ENCODE peak calls at places on chromosomes 11 and 22, in seven cellular contexts. V, R, Q, Y, A, S and T are unnamed samples. For H3K36me3, the result is how much of the 10 kb centered on the place peaks cover.

GRCh38 chr11:48307760-48308386 is 1.9 kb downstream of the OR4S1 start:
- DNase-seq in V (peak), R (peak), Y (peak), A (peak), S (peak), Q (peak), T (peak)

GRCh38 chr11:76835928-76836612 is 24.6 kb upstream of the ACER3 start:
- DNase-seq in A (no peak), S (no peak), R (peak), Y (no peak), Q (peak), V (no peak), T (no peak)

GRCh38 chr11:75320643-75321042 is 30.8 kb downstream of the ARRB1 start:
- DNase-seq in V (no peak), A (no peak), Q (no peak), Y (no peak), S (no peak), R (no peak), T (no peak)

GRCh38 chr11:74685905-74686304 is 45.3 kb downstream of the CHRDL2 start:
- DNase-seq in Q (no peak), V (no peak), Y (no peak), S (no peak), A (no peak), R (no peak), T (no peak)

GRCh38 chr11:120778692-120779490 is 245.0 kb upstream of the TBCEL start:
- DNase-seq in Y (no peak), A (no peak), R (no peak), S (no peak), V (no peak), Q (no peak), T (no peak)

GRCh38 chr11:36469881-36470802 is 39.9 kb downstream of the TRAF6 start:
- DNase-seq in R (no peak), Q (no peak), Y (peak), V (no peak), A (no peak), S (no peak), T (no peak)

GRCh38 chr22:30228509-30229359 is 17.8 kb downstream of the LIF start:
- DNase-seq in A (no peak), V (no peak), Q (no peak), S (no peak), R (no peak), Y (no peak), T (no peak)

GRCh38 chr11:2578934-2579280 is 120.9 kb downstream of the KCNQ1OT1 start:
- DNase-seq in S (no peak), V (no peak), Q (no peak), A (no peak), R (no peak), Y (no peak), T (no peak)

GRCh38 chr11:20360650-20361049 is 2.9 kb upstream of the HTATIP2 start:
- DNase-seq in A (peak), V (no peak), Y (peak), S (no peak), Q (no peak), R (no peak), T (peak)

GRCh38 chr11:78698612-78699011 is 123.9 kb upstream of the NARS2 start:
- DNase-seq in Q (peak), S (no peak), V (no peak), R (no peak), A (no peak), Y (peak), T (no peak)

GRCh38 chr11:6615046-6615445 is 3.0 kb upstream of the TAF10 start:
- DNase-seq in S (no peak), R (no peak), Q (no peak), Y (no peak), A (no peak), V (no peak), T (no peak)

GRCh38 chr11:92219476-92219875 is 5.1 kb upstream of the FAT3 start:
- DNase-seq in V (no peak), A (no peak), Q (no peak), S (no peak), Y (no peak), R (no peak), T (no peak)

GRCh38 chr11:65425105-65425970 is 2.7 kb downstream of the NEAT1 start:
- DNase-seq in Q (peak), V (peak), Y (peak), A (peak), S (no peak), R (peak), T (peak)

GRCh38 chr22:24950272-24950902 is 2.1 kb upstream of the KIAA1671 start:
- DNase-seq in S (no peak), Q (no peak), Y (peak), V (no peak), A (no peak), R (no peak), T (no peak)

GRCh38 chr11:65214212-65214845 is 32.6 kb downstream of the CAPN1 start:
- DNase-seq in R (no peak), S (no peak), Y (no peak), A (no peak), Q (no peak), V (peak), T (no peak)

GRCh38 chr11:70802185-70802584 is 403.9 kb downstream of the CTTN start:
- DNase-seq in Y (no peak), A (no peak), S (no peak), R (no peak), V (no peak), Q (no peak), T (no peak)

GRCh38 chr11:11370263-11371060 is 17.4 kb upstream of the CSNK2A3 start:
- DNase-seq in V (no peak), Y (no peak), R (no peak), Q (no peak), A (no peak), S (no peak), T (no peak)

DNA sequence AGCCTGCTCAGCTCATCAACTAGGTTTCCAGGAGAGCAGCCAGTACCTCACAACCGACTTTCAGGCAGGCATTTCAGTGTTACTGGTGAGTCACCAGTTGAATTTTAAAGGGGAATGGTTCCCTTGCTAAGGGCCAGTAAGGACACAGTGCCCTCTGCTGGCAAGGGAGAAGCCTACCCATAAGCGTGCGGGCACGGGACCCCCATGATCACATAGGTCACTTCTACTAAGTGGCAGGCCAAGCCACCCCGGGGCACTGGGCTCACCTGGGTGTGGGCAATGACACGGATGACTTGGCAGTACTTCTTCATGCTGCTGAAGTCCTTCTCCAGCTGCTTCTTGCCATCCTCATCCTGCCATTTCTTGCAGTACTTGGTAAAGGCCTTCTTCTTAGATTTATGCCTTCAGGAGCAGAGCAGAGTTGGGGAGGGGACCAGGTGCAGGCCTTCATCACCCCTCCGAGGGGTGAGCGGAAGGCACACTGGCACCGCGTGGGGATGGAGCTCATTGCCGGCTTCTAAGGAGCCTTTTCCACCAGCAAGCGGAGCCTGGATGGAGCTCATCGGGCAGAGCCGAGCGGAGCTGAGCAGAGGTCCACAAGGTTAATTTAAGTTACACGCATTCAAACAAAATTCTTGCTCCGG is 2.9 kb downstream of the RPL3 start:
- DNase-seq in Y (peak), A (peak), V (peak), S (peak), Q (peak), R (peak), T (peak)
- H3K36me3 ChIP-seq in Y (half or more), A (half or more), V (half or more), S (half or more), Q (half or more), R (under half), T (half or more)

DNA sequence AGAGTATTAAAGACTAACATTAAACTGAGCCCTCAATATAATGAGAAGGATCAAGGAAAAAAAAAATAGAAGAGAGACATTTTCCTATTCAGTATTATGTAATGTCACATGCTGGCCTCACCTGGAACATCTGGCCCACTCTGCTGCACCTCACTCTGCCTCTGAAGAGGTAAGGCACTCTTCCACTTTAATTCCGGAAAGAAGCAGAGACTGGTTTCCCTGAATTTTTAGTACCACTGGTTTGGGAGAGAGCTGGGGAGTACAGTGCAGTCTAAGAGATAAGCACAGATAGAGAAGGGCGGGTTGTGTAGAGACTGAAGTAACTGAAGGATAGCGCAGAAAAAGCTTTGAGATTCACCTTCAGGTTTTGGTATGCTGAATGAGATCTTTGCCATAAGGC is 178.7 kb downstream of the SOX6 start:
- DNase-seq in Y (no peak), S (no peak), Q (no peak), R (no peak), A (no peak), V (no peak), T (no peak)
- H3K36me3 ChIP-seq in Y (under half), S (under half), Q (under half), R (under half), A (under half), V (under half), T (under half)

DNA sequence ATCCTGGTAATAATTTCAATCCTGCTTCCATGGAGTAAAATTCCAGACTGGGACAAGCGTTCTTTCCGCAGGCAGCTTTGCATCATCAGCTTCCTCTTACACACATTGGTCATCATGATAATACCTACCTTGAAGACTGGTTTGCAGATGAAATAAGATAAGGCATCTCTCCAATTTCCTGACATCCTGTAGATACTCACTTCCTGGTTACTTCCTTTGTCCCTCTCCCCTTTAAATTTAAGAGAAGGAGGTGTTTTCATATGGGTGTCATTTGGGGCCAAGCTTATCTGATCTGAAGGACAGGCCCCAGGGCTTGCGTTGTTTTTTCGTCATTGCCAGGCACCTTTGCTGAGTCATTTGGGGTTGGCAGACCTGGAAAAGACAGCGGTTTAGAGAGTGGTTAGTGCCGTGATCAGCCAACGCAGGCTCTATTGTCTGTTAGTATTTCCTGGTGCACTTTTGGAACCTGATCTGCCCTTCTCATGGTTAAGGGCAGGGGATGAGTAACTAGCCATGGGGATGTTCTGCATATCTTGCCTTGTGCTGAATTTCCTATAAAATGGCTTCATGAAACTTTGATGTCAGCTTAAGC is 24.1 kb downstream of the GRAMD1B start:
- DNase-seq in R (no peak), A (peak), S (no peak), Y (peak), Q (no peak), V (no peak), T (no peak)
- H3K36me3 ChIP-seq in R (under half), A (under half), S (under half), Y (under half), Q (under half), V (under half), T (under half)

GRCh38 chr22:31950226-31950625 is 5.9 kb downstream of the YWHAH start:
- DNase-seq in Y (no peak), V (no peak), A (no peak), S (no peak), Q (no peak), R (no peak), T (no peak)

GRCh38 chr22:31951201-31952093 is 7.1 kb downstream of the YWHAH start:
- DNase-seq in Q (no peak), R (no peak), V (no peak), Y (no peak), S (no peak), A (no peak), T (no peak)

GRCh38 chr22:31953251-31953650 is 8.9 kb downstream of the YWHAH start:
- DNase-seq in R (no peak), V (no peak), Q (no peak), Y (no peak), S (no peak), A (no peak), T (no peak)

GRCh38 chr22:31952459-31952858 is 8.1 kb downstream of the YWHAH start:
- DNase-seq in A (no peak), S (no peak), R (no peak), Q (no peak), Y (peak), V (no peak), T (no peak)

GRCh38 chr22:31952094-31952401 is 7.7 kb downstream of the YWHAH start:
- DNase-seq in R (no peak), Q (no peak), S (no peak), A (no peak), Y (no peak), V (no peak), T (no peak)
- H3K36me3 ChIP-seq in R (under half), Q (under half), S (half or more), A (half or more), Y (under half), V (half or more), T (under half)

GRCh38 chr11:17396598-17397310 is 8.3 kb upstream of the KCNJ11 start:
- DNase-seq in Q (no peak), S (no peak), V (no peak), A (no peak), Y (no peak), R (no peak), T (no peak)
- H3K36me3 ChIP-seq in Q (under half), S (under half), V (under half), A (under half), Y (under half), R (under half), T (under half)

GRCh38 chr22:45101828-45102227 is 61.9 kb upstream of the NUP50 start:
- DNase-seq in Y (peak), Q (peak), A (peak), R (no peak), S (no peak), V (no peak), T (no peak)

GRCh38 chr22:45103756-45104155 is 60.0 kb upstream of the NUP50 start:
- DNase-seq in R (no peak), A (no peak), S (no peak), V (no peak), Q (no peak), Y (no peak), T (no peak)

GRCh38 chr22:45104313-45104712 is 59.4 kb upstream of the NUP50 start:
- DNase-seq in S (no peak), A (no peak), Q (no peak), Y (no peak), R (no peak), V (no peak), T (no peak)

GRCh38 chr22:45105281-45105700 is 58.4 kb upstream of the NUP50 start:
- DNase-seq in Q (no peak), Y (no peak), V (no peak), S (no peak), A (no peak), R (no peak), T (no peak)

GRCh38 chr22:45102896-45103420 is 60.8 kb upstream of the NUP50 start:
- DNase-seq in Y (no peak), Q (no peak), A (no peak), V (no peak), R (no peak), S (no peak), T (no peak)
- H3K36me3 ChIP-seq in Y (under half), Q (under half), A (under half), V (under half), R (under half), S (under half), T (under half)

GRCh38 chr22:45470871-45471270 is 31.8 kb upstream of the FBLN1 start:
- DNase-seq in Y (no peak), A (no peak), V (no peak), S (no peak), R (no peak), Q (no peak), T (no peak)
- H3K36me3 ChIP-seq in Y (under half), A (under half), V (under half), S (under half), R (under half), Q (under half), T (under half)

GRCh38 chr11:118488480-118489109 is 38.7 kb upstream of the TTC36 start:
- DNase-seq in Y (peak), R (peak), A (peak), S (peak), V (peak), Q (peak), T (peak)
- H3K36me3 ChIP-seq in Y (half or more), R (under half), A (half or more), S (half or more), V (under half), Q (half or more), T (under half)

GRCh38 chr22:46712288-46712687 is 25.8 kb downstream of the CERK start:
- DNase-seq in Y (no peak), S (no peak), Q (no peak), V (no peak), A (no peak), R (no peak), T (no peak)
- H3K36me3 ChIP-seq in Y (under half), S (half or more), Q (half or more), V (half or more), A (half or more), R (under half), T (half or more)